ENCODE peak calls at places on chromosomes 16 and 17, in four cellular contexts. F, H, M and C are unnamed samples. For H3K4me1, the result is how much of the 10 kb centered on the place peaks cover.

GRCh38 chr17:44761932-44762810 is 3.4 kb downstream of the ADAM11 start:
- DNase-seq in F (no peak), H (no peak), M (no peak), C (no peak)

GRCh38 chr17:20612635-20613034 is 33.1 kb downstream of the CDRT15L2 start:
- DNase-seq in F (no peak), H (no peak), M (no peak), C (no peak)

GRCh38 chr16:67181346-67181745 is 2.4 kb downstream of the MATCAP1 start:
- DNase-seq in F (no peak), H (no peak), M (no peak), C (no peak)

GRCh38 chr17:51166987-51167931 is 1.0 kb downstream of the NME2 start:
- DNase-seq in F (peak), H (peak), M (peak), C (no peak)

GRCh38 chr16:28556914-28557320 is 3.2 kb downstream of the SGF29 start:
- DNase-seq in F (no peak), H (no peak), M (no peak), C (no peak)

GRCh38 chr17:31745964-31746650 is 112.9 kb downstream of the COPRS start:
- DNase-seq in F (no peak), H (no peak), M (no peak), C (no peak)

GRCh38 chr17:43676471-43676870 is 14.7 kb upstream of the MEOX1 start:
- DNase-seq in F (no peak), H (no peak), M (no peak), C (no peak)

GRCh38 chr17:72332367-72332766 is 211.5 kb downstream of the SOX9 start:
- DNase-seq in F (no peak), H (no peak), M (no peak), C (no peak)

GRCh38 chr17:62562656-62563055 is 64.8 kb upstream of the MRC2 start:
- DNase-seq in F (no peak), H (no peak), M (no peak), C (no peak)

GRCh38 chr16:76583466-76583865 is 306.3 kb downstream of the CNTNAP4 start:
- DNase-seq in F (no peak), H (no peak), M (peak), C (no peak)

GRCh38 chr17:5785867-5786509 is 201.7 kb upstream of the NLRP1 start:
- DNase-seq in F (no peak), H (no peak), M (no peak), C (peak)

GRCh38 chr17:7380321-7380720 is 568 bp upstream of the TNK1 start:
- DNase-seq in F (peak), H (no peak), M (no peak), C (peak)

GRCh38 chr16:88639231-88640038 is 1.1 kb downstream of the IL17C start:
- DNase-seq in F (no peak), H (no peak), M (no peak), C (no peak)

GRCh38 chr17:83029571-83029970 is 49.8 kb upstream of the METRNL start:
- DNase-seq in F (no peak), H (no peak), M (no peak), C (no peak)

GRCh38 chr16:28596840-28597691 is at the start of gene SULT1A2:
- DNase-seq in F (no peak), H (no peak), M (peak), C (no peak)

GRCh38 chr17:38465420-38466345 is 37.4 kb downstream of the ARHGAP23 start:
- DNase-seq in F (peak), H (no peak), M (no peak), C (peak)

GRCh38 chr16:57041182-57042156 is 50.9 kb upstream of the CPNE2 start:
- DNase-seq in F (no peak), H (peak), M (no peak), C (no peak)

GRCh38 chr17:29645516-29646051 is 22.9 kb upstream of the CORO6 start:
- DNase-seq in F (peak), H (no peak), M (no peak), C (peak)

GRCh38 chr16:24800586-24800985 is 45.2 kb upstream of the SLC5A11 start:
- DNase-seq in F (no peak), H (no peak), M (peak), C (no peak)

GRCh38 chr16:29999605-30000004 is 3.6 kb downstream of the INO80E start:
- DNase-seq in F (no peak), H (no peak), M (no peak), C (no peak)

GRCh38 chr16:68300736-68301459 is 9.8 kb downstream of the SLC7A6OS start:
- DNase-seq in F (no peak), H (no peak), M (no peak), C (no peak)

GRCh38 chr16:3673201-3673600 is 18.7 kb downstream of the DNASE1 start:
- DNase-seq in F (peak), H (no peak), M (no peak), C (no peak)

GRCh38 chr17:78991906-78992532 is 12.3 kb upstream of the LGALS3BP start:
- DNase-seq in F (no peak), H (no peak), M (no peak), C (peak)

GRCh38 chr16:50272687-50273381 is 6.5 kb downstream of the ADCY7 start:
- DNase-seq in F (peak), H (no peak), M (no peak), C (peak)
- H3K4me1 ChIP-seq in F (half or more), H (half or more), M (under half), C (under half)

GRCh38 chr16:10923146-10923649 is 19.1 kb downstream of the DEXI start:
- DNase-seq in F (no peak), H (no peak), M (no peak), C (no peak)

GRCh38 chr16:10926094-10926493 is 16.2 kb downstream of the DEXI start:
- DNase-seq in F (no peak), H (no peak), M (no peak), C (no peak)

GRCh38 chr16:10921536-10922327 is 20.5 kb downstream of the DEXI start:
- DNase-seq in F (no peak), H (no peak), M (no peak), C (no peak)

GRCh38 chr16:10922328-10923145 is 19.7 kb downstream of the DEXI start:
- DNase-seq in F (peak), H (no peak), M (no peak), C (peak)

GRCh38 chr16:10923650-10924214 is 18.5 kb downstream of the DEXI start:
- DNase-seq in F (peak), H (no peak), M (no peak), C (peak)
- H3K27ac ChIP-seq in F (peak), H (no peak), M (no peak), C (peak)

DNA sequence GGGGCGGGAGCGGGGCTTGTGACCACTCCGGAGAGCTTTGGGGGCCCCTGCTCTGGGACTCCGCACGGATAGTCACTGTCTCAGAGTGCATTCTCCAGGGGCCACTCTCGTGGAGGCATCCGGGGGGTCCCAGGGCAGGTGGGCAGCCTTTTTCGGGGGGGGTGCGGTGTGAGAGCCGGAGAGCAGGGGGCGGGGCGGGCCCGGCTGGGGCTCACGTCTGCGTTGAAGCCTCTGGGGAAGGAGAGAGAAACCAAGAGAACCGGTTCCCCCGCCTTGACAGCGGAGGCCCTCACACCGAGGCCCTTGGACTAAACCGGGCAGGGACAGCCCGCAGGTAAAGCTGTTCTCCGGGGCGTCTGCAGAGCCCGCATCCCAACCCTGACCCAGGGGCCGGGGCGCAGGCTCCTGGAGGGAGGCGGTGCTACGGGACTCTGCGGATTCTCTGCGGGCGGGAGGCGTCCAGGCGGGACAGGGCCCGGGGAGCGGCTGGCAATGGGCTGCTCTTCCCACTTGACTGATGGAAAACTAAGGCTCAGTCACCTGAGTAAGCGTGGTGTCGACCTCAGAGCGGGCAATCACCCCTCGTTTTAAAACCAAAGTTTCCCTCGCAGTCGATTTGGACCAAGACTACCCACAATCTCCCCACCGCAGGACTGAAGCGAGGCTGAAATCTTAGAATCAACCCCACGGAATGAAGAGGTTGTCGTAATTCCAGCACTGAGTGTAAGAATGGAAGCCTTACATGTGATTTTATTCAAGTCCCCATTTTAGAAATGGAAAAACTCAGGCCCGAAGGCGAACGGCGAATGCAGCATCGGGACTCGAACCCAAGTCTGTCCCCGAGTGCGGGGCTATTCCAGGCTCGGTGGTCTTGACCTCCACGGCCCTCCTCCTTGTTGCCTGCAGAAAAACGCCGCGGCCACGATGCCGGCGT is 49.6 kb upstream of the AMZ2 start:
- DNase-seq in F (no peak), H (no peak), M (no peak), C (no peak)
- H3K4me3 ChIP-seq in F (peak), H (peak), M (peak), C (peak)

GRCh38 chr17:81423698-81424071 is 28.4 kb downstream of the BAHCC1 start:
- DNase-seq in F (no peak), H (no peak), M (no peak), C (no peak)
- H3K4me1 ChIP-seq in F (half or more), H (under half), M (under half), C (half or more)

DNA sequence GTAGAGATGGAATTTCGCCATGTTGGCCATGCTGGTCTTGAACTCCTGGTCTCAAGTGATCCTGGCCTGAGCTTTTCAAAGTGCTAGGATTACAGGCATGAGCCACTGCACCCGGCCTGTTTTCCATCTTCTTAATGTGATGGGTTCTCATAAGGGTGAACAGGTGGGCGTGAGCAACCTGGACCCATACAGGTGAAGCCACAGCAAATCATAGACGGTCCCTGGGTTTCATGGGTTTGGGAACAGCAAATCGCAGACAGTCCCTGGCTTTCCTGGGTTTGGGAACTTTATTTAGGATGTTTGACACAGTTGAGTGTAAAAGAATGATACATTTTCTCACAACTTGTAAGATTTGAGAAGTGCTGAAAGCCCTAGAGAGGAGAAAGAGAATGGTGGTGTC is 12.9 kb upstream of the MEIOB start:
- DNase-seq in F (no peak), H (no peak), M (no peak), C (peak)
- H3K27ac ChIP-seq in F (no peak), H (no peak), M (no peak), C (no peak)

GRCh38 chr17:48594412-48595106 is 980 bp upstream of the HOXB5 start:
- DNase-seq in F (no peak), H (no peak), M (no peak), C (no peak)

GRCh38 chr17:48593840-48594411 is 347 bp upstream of the HOXB5 start:
- DNase-seq in F (peak), H (peak), M (peak), C (no peak)

GRCh38 chr17:48592097-48592496 is 1.5 kb downstream of the HOXB5 start:
- DNase-seq in F (no peak), H (no peak), M (no peak), C (no peak)

GRCh38 chr17:48592592-48592991 is 987 bp downstream of the HOXB5 start:
- DNase-seq in F (no peak), H (no peak), M (no peak), C (no peak)

DNA sequence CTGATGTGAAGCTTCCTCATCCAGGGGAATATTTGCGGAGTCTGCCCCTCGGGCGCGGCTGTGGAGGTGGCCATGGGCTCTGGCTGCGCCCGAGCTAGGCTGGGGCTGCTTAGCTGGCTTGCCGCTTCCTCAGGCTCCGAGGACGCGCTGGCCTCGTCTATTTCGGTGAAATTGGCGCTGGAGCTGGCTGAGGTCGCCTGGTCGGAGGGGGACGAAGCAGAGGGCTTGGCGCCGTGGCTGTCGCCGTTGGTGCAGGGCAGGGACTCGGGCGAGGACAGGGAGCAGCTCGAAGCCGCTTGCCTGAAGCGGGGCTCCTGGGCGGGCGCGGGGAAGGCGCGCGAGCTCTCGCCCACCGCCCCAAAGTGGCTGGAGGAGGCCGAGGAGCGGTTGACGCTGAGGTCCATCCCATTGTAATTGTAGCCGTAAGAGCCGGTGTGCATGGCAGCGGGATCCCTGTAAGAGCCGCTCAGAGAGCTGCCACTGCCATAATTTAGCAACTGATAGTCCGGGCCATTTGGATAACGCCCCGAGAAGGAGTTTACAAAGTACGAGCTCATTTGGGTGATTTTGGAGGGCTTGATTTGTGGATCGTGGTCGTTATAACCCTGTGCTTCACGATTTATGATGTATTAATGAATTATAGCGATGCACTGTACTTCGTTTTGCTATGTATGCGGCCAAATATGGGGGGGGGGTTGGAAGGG is at the start of gene HOXB5:
- DNase-seq in F (no peak), H (no peak), M (peak), C (no peak)
- H3K4me3 ChIP-seq in F (peak), H (peak), M (peak), C (peak)